ENCODE peak calls at places on chromosomes 7 and 10, in five cellular contexts. Q is iris pigment epithelial cell; O is activated CD4-positive, alpha-beta T cell treated with anti-CD3 and anti-CD28 coated beads, Interleukin-2, amount 50 U/mL, for 1 hour; Y is keratinocyte; F is NCI-H2171. S is an unnamed sample.

GRCh38 chr10:30791197-30791611 is 161.7 kb upstream of the LYZL2 start:
- DNase-seq in Q (no peak), O (no peak), Y (no peak), F (no peak), S (no peak)

GRCh38 chr10:116796469-116796868 is 52.8 kb upstream of the ENO4 start:
- DNase-seq in Q (no peak), O (no peak), Y (no peak), F (no peak), S (no peak)

GRCh38 chr10:96334888-96335526 is 23.8 kb downstream of the OPALIN start:
- DNase-seq in Q (peak; percentile 49), O (no peak), Y (no peak), F (peak; percentile 7), S (peak; percentile 39)

GRCh38 chr7:101952355-101953247 is 135.2 kb downstream of the CUX1 start:
- DNase-seq in Q (peak; percentile 89), O (no peak), Y (no peak), F (no peak), S (peak; percentile 76)

GRCh38 chr10:117549100-117549499 is 6.6 kb downstream of the EMX2 start:
- DNase-seq in Q (peak; percentile 23), O (no peak), Y (no peak), F (no peak), S (no peak)

GRCh38 chr10:98582363-98582762 is 135.6 kb upstream of the HPS1 start:
- DNase-seq in Q (no peak), O (no peak), Y (no peak), F (peak; percentile 58), S (no peak)

GRCh38 chr7:36473454-36474282 is 84.0 kb downstream of the ANLN start:
- DNase-seq in Q (no peak), O (no peak), Y (peak; percentile 81), F (no peak), S (peak; percentile 43)

GRCh38 chr10:117710181-117710798 is 167.7 kb downstream of the EMX2 start:
- DNase-seq in Q (no peak), O (no peak), Y (no peak), F (no peak), S (no peak)

GRCh38 chr10:71079761-71080380 is 132.5 kb upstream of the UNC5B start:
- DNase-seq in Q (no peak), O (no peak), Y (no peak), F (no peak), S (no peak)

GRCh38 chr10:48462482-48463020 is 142.3 kb downstream of the ARHGAP22 start:
- DNase-seq in Q (no peak), O (no peak), Y (no peak), F (no peak), S (no peak)

GRCh38 chr10:131670341-131670740 is 230.5 kb upstream of the PPP2R2D start:
- DNase-seq in Q (no peak), O (no peak), Y (no peak), F (no peak), S (no peak)

GRCh38 chr7:36349626-36350025 is 40.0 kb upstream of the ANLN start:
- DNase-seq in Q (peak; percentile 74), O (no peak), Y (no peak), F (no peak), S (no peak)

GRCh38 chr10:124290095-124290795 is 128.5 kb downstream of the OAT start:
- DNase-seq in Q (peak; percentile 64), O (no peak), Y (no peak), F (no peak), S (peak; percentile 74)

GRCh38 chr10:99779335-99779734 is 3.1 kb upstream of the ABCC2 start:
- DNase-seq in Q (peak; percentile 87), O (no peak), Y (no peak), F (no peak), S (peak; percentile 81)

GRCh38 chr7:37248396-37248836 is 200.2 kb downstream of the ELMO1 start:
- DNase-seq in Q (no peak), O (no peak), Y (no peak), F (no peak), S (no peak)

GRCh38 chr10:13105184-13105583 is 5.2 kb downstream of the OPTN start:
- DNase-seq in Q (peak; percentile 60), O (no peak), Y (no peak), F (no peak), S (peak; percentile 26)

GRCh38 chr7:8823486-8823885 is 390.1 kb downstream of the NXPH1 start:
- DNase-seq in Q (no peak), O (no peak), Y (no peak), F (no peak), S (no peak)

GRCh38 chr7:479948-480499 is 39.6 kb downstream of the PDGFA start:
- DNase-seq in Q (no peak), O (no peak), Y (no peak), F (no peak), S (no peak)

GRCh38 chr7:107118109-107118900 is 50.5 kb upstream of the HBP1 start:
- DNase-seq in Q (peak; percentile 37), O (no peak), Y (no peak), F (no peak), S (peak; percentile 26)

GRCh38 chr7:2090526-2091520 is 141.9 kb downstream of the MAD1L1 start:
- DNase-seq in Q (no peak), O (no peak), Y (no peak), F (no peak), S (no peak)

GRCh38 chr7:121714559-121715303 is 158.2 kb upstream of the PTPRZ1 start:
- DNase-seq in Q (no peak), O (no peak), Y (no peak), F (no peak), S (no peak)

GRCh38 chr7:3300651-3301471 is at the start of gene SDK1:
- DNase-seq in Q (peak; percentile 89), O (peak; percentile 88), Y (peak; percentile 1), F (peak; percentile 90), S (peak; percentile 47)

GRCh38 chr7:41696323-41696916 is 6.5 kb downstream of the INHBA start:
- DNase-seq in Q (peak; percentile 84), O (no peak), Y (no peak), F (peak; percentile 4), S (peak; percentile 90)

GRCh38 chr7:101216860-101217387 is 457 bp downstream of the PLOD3 start:
- DNase-seq in Q (no peak), O (no peak), Y (no peak), F (no peak), S (no peak)

GRCh38 chr7:146864644-146865043 is 748.0 kb downstream of the CNTNAP2 start:
- DNase-seq in Q (no peak), O (no peak), Y (no peak), F (no peak), S (no peak)

GRCh38 chr10:114779803-114780609 is 41.6 kb upstream of the FHIP2A start:
- DNase-seq in Q (peak; percentile 79), O (no peak), Y (peak; percentile 32), F (no peak), S (peak; percentile 90)

GRCh38 chr7:33853361-33854062 is 51.8 kb upstream of the BMPER start:
- DNase-seq in Q (peak; percentile 80), O (no peak), Y (no peak), F (no peak), S (peak; percentile 93)

GRCh38 chr7:139731802-139732470 is 45.9 kb downstream of the HIPK2 start:
- DNase-seq in Q (peak; percentile 91), O (no peak), Y (peak; percentile 41), F (no peak), S (peak; percentile 92)

GRCh38 chr7:50185188-50185587 is 92.1 kb upstream of the ZPBP start:
- DNase-seq in Q (no peak), O (no peak), Y (no peak), F (no peak), S (no peak)

GRCh38 chr10:51117794-51118193 is 43.5 kb downstream of the PRKG1 start:
- DNase-seq in Q (no peak), O (no peak), Y (no peak), F (no peak), S (no peak)

GRCh38 chr7:15651693-15652092 is 34.8 kb downstream of the MEOX2 start:
- DNase-seq in Q (no peak), O (no peak), Y (no peak), F (no peak), S (no peak)

GRCh38 chr10:62640386-62640785 is 164.1 kb upstream of the ADO start:
- DNase-seq in Q (no peak), O (no peak), Y (no peak), F (no peak), S (peak; percentile 76)

GRCh38 chr10:113953505-113954272 is 90.0 kb upstream of the ADRB1 start:
- DNase-seq in Q (no peak), O (no peak), Y (no peak), F (no peak), S (peak; percentile 20)

GRCh38 chr7:2804227-2804763 is 39.8 kb downstream of the GNA12 start:
- DNase-seq in Q (no peak), O (no peak), Y (no peak), F (no peak), S (no peak)

GRCh38 chr10:18140149-18140956 is at the start of gene CACNB2:
- DNase-seq in Q (peak; percentile 65), O (no peak), Y (no peak), F (peak; percentile 28), S (peak; percentile 41)

GRCh38 chr10:44045020-44045419 is 339.9 kb downstream of the CXCL12 start:
- DNase-seq in Q (no peak), O (no peak), Y (no peak), F (no peak), S (peak; percentile 51)

GRCh38 chr7:123770378-123770777 is 21.6 kb upstream of the WASL start:
- DNase-seq in Q (peak; percentile 85), O (no peak), Y (peak; percentile 52), F (no peak), S (peak; percentile 37)